ENCODE peak calls at places on chromosomes 4 and X, in ten cellular contexts. C, T, A, H, S, B, K, R, F and I are unnamed samples.
A peak's percentile ranks its signal among the peaks of the same experiment; 100 is the strongest.

GRCh38 chr4:69167300-69167699 is 47.2 kb downstream of the UGT2B11 start:
- DNase-seq in H (no peak), S (no peak), F (no peak), B (no peak), A (no peak), C (no peak), K (no peak), T (no peak), R (no peak), I (no peak)

GRCh38 chr4:66575024-66575696 is 904.9 kb upstream of the EPHA5 start:
- DNase-seq in T (no peak), F (no peak), K (no peak), H (no peak), R (peak; percentile 4), B (no peak), A (peak; percentile 31), C (no peak), S (no peak), I (no peak)

GRCh38 chrX:49840679-49841078 is 11.6 kb downstream of the PAGE4 start:
- DNase-seq in H (peak; percentile 39), C (peak; percentile 37), K (no peak), S (peak; percentile 67), R (peak; percentile 34), T (no peak), B (peak; percentile 56), F (peak; percentile 8), A (no peak), I (peak; percentile 34)

GRCh38 chrX:100410083-100410590 is at the start of gene PCDH19:
- DNase-seq in C (peak; percentile 47), K (no peak), F (peak; percentile 27), H (peak; percentile 69), A (no peak), R (peak; percentile 28), T (no peak), S (peak; percentile 77), B (peak; percentile 70), I (no peak)

GRCh38 chrX:74535633-74536141 is 78.7 kb downstream of the RLIM start:
- DNase-seq in A (peak; percentile 67), C (peak; percentile 76), T (peak; percentile 88), S (peak; percentile 70), K (peak; percentile 86), B (peak; percentile 92), F (peak; percentile 15), R (peak; percentile 59), H (no peak), I (peak; percentile 54)

GRCh38 chr4:109113511-109113910 is 188.9 kb downstream of the COL25A1 start:
- DNase-seq in A (no peak), B (no peak), T (no peak), C (no peak), F (no peak), H (no peak), S (no peak), R (peak; percentile 3), K (no peak), I (no peak)

GRCh38 chr4:77240469-77241066 is 83.6 kb downstream of the CCNG2 start:
- DNase-seq in H (peak; percentile 72), R (peak; percentile 32), T (peak; percentile 85), F (peak; percentile 24), A (no peak), K (no peak), C (peak; percentile 82), S (peak; percentile 64), B (peak; percentile 67), I (peak; percentile 38)

GRCh38 chr4:7598939-7599790 is 164.4 kb upstream of the PSAPL1 start:
- DNase-seq in T (no peak), F (no peak), R (no peak), B (no peak), S (no peak), K (no peak), H (no peak), A (no peak), C (no peak), I (no peak)

GRCh38 chrX:97685753-97686152 is 802.0 kb downstream of the RPA4 start:
- DNase-seq in B (no peak), K (no peak), T (no peak), S (peak; percentile 23), H (no peak), F (no peak), R (peak; percentile 5), C (peak; percentile 47), A (no peak), I (peak; percentile 30)

GRCh38 chr4:118113220-118113619 is 78.9 kb downstream of the NDST3 start:
- DNase-seq in T (no peak), A (no peak), S (no peak), H (no peak), B (no peak), F (no peak), K (no peak), R (no peak), C (no peak), I (no peak)

GRCh38 chr4:41256131-41256739 is 493 bp upstream of the UCHL1 start:
- DNase-seq in S (no peak), F (no peak), A (no peak), B (no peak), H (no peak), R (no peak), T (no peak), C (no peak), K (no peak), I (no peak)

GRCh38 chr4:20984011-20984836 is 284.0 kb downstream of the PACRGL start:
- DNase-seq in S (no peak), H (peak; percentile 10), K (no peak), T (no peak), R (no peak), A (no peak), F (no peak), C (peak; percentile 4), B (peak; percentile 45), I (no peak)

GRCh38 chr4:134862116-134862515 is 660.5 kb upstream of the PABPC4L start:
- DNase-seq in S (no peak), A (no peak), B (no peak), K (no peak), F (no peak), C (no peak), R (no peak), H (no peak), T (no peak), I (no peak)

GRCh38 chr4:123661080-123661737 is 264.6 kb downstream of the SPRY1 start:
- DNase-seq in R (no peak), H (no peak), T (no peak), S (no peak), B (no peak), C (no peak), F (no peak), A (no peak), K (no peak), I (no peak)

GRCh38 chr4:141455651-141456050 is 180.7 kb upstream of the IL15 start:
- DNase-seq in F (no peak), H (no peak), C (no peak), T (no peak), R (no peak), S (no peak), K (no peak), A (no peak), B (no peak), I (no peak)

GRCh38 chr4:102754044-102754443 is 6.7 kb downstream of the MANBA start:
- DNase-seq in F (no peak), S (no peak), C (no peak), A (no peak), R (peak; percentile 3), K (no peak), T (no peak), H (no peak), B (no peak), I (no peak)

GRCh38 chr4:83917572-83917971 is 381.7 kb downstream of the GPAT3 start:
- DNase-seq in B (no peak), S (no peak), T (no peak), H (no peak), K (no peak), R (no peak), A (no peak), C (no peak), F (no peak), I (no peak)

GRCh38 chr4:83923341-83923740 is 387.4 kb downstream of the GPAT3 start:
- DNase-seq in R (no peak), C (no peak), S (no peak), T (no peak), B (no peak), H (no peak), K (no peak), A (no peak), F (no peak), I (no peak)

GRCh38 chr4:83921124-83921523 is 385.2 kb downstream of the GPAT3 start:
- DNase-seq in R (no peak), T (no peak), C (no peak), H (no peak), K (no peak), B (no peak), S (no peak), A (no peak), F (no peak), I (no peak)

GRCh38 chr4:83922419-83922818 is 386.5 kb downstream of the GPAT3 start:
- DNase-seq in F (no peak), C (no peak), H (no peak), K (no peak), S (no peak), B (no peak), A (no peak), R (no peak), T (no peak), I (no peak)
- TF ChIP-seq CTCF in F (no peak), C (no peak), H (no peak), K (no peak), S (no peak), B (no peak), A (no peak), R (no peak), T (no peak), I (no peak)

DNA sequence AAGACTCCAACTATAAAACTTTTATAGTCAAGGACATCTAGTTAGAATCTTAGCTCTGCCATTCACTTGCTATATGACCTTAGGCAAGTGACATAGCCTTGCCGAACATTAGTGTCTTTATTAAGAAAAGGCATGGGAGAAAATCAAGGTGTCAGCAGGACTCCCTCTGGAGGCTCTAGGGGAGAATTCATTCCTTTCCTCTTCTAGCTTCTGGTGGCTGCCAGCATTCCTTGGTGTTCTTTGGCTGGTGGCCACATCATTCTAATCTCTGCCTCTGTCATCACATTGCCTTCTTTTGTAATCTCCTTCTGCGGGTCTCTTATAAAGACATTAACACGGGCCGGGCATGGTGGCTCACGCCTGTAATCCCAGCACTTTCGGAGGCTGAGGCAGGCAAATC is 99.8 kb downstream of the PPP1R2C start:
- DNase-seq in R (no peak), S (peak; percentile 15), A (no peak), B (no peak), K (no peak), C (peak; percentile 16), T (no peak), H (no peak), F (no peak), I (no peak)
- TF ChIP-seq CTCF in R (no peak), S (no peak), A (no peak), B (no peak), K (no peak), C (no peak), T (no peak), H (peak; percentile 21), F (no peak), I (no peak)

GRCh38 chrX:45801554-45801953 is 600.9 kb upstream of the DIPK2B start:
- DNase-seq in T (no peak), C (no peak), H (no peak), F (no peak), R (no peak), S (no peak), A (no peak), K (no peak), B (no peak), I (peak; percentile 16)
- TF ChIP-seq CTCF in T (no peak), C (no peak), H (peak; percentile 40), F (no peak), R (no peak), S (no peak), A (no peak), K (no peak), B (peak; percentile 29), I (peak; percentile 48)

GRCh38 chr4:177079327-177079726 is 230.3 kb upstream of the NEIL3 start:
- DNase-seq in H (no peak), T (no peak), R (no peak), C (no peak), S (no peak), B (no peak), F (no peak), K (no peak), A (no peak), I (no peak)
- TF ChIP-seq CTCF in H (no peak), T (no peak), R (no peak), C (no peak), S (no peak), B (no peak), F (no peak), K (no peak), A (no peak), I (no peak)